ENCODE peak calls at places on chromosomes 1 and 21, in ten cellular contexts. W is adrenal gland; M is gastrocnemius medialis; R is GM23248; A is mammary epithelial cell; J is effector memory CD4-positive, alpha-beta T cell; K is brain microvascular endothelial cell; S is tibial artery; G is left ventricle myocardium inferior; X is GM23338. E is an unnamed sample.

GRCh38 chr1:200415693-200416593 is 6.1 kb upstream of the ZNF281 start:
- DNase-seq in W (peak; percentile 92), M (peak; percentile 58), R (peak; percentile 94), A (peak; percentile 94), J (no peak), K (peak; percentile 97), S (peak; percentile 86), G (no peak), X (no peak), E (no peak)

GRCh38 chr21:44817914-44818635 is at the start of gene SUMO3:
- DNase-seq in W (peak; percentile 78), M (peak; percentile 51), R (peak; percentile 91), A (peak; percentile 65), J (peak; percentile 78), K (peak; percentile 45), S (peak; percentile 89), G (peak; percentile 81), X (peak; percentile 81), E (peak; percentile 85)

GRCh38 chr1:41378999-41379740 is 17.9 kb downstream of the FOXO6 start:
- DNase-seq in W (no peak), M (no peak), R (no peak), A (no peak), J (no peak), K (no peak), S (no peak), G (no peak), X (no peak), E (no peak)

GRCh38 chr1:198187973-198188588 is 31.3 kb downstream of the NEK7 start:
- DNase-seq in W (no peak), M (no peak), R (no peak), A (no peak), J (peak; percentile 32), K (no peak), S (no peak), G (no peak), X (no peak), E (no peak)

GRCh38 chr1:113415256-113416189 is 25.2 kb downstream of the MAGI3 start:
- DNase-seq in W (no peak), M (no peak), R (peak; percentile 26), A (no peak), J (no peak), K (no peak), S (no peak), G (no peak), X (no peak), E (no peak)

GRCh38 chr1:232352956-232353355 is 277.0 kb downstream of the SIPA1L2 start:
- DNase-seq in W (no peak), M (no peak), R (no peak), A (no peak), J (no peak), K (no peak), S (no peak), G (no peak), X (no peak), E (no peak)

GRCh38 chr1:169890761-169891538 is 2.7 kb downstream of the SCYL3 start:
- DNase-seq in W (no peak), M (no peak), R (no peak), A (peak; percentile 58), J (peak; percentile 36), K (no peak), S (no peak), G (no peak), X (peak; percentile 16), E (no peak)

GRCh38 chr1:2163205-2163604 is 31.4 kb downstream of the FAAP20 start:
- DNase-seq in W (no peak), M (no peak), R (no peak), A (no peak), J (no peak), K (no peak), S (no peak), G (no peak), X (no peak), E (no peak)

GRCh38 chr1:29355375-29355774 is 119.1 kb downstream of the PTPRU start:
- DNase-seq in W (no peak), M (no peak), R (no peak), A (no peak), J (no peak), K (no peak), S (no peak), G (no peak), X (no peak), E (no peak)

GRCh38 chr1:78071696-78072095 is 25.9 kb downstream of the GIPC2 start:
- DNase-seq in W (no peak), M (no peak), R (peak; percentile 15), A (peak; percentile 85), J (no peak), K (no peak), S (no peak), G (no peak), X (no peak), E (no peak)

GRCh38 chr1:51048670-51049069 is 53.4 kb upstream of the C1orf185 start:
- DNase-seq in W (peak; percentile 29), M (no peak), R (no peak), A (no peak), J (no peak), K (no peak), S (no peak), G (no peak), X (no peak), E (no peak)

GRCh38 chr1:5119496-5120234 is 465.3 kb downstream of the AJAP1 start:
- DNase-seq in W (peak; percentile 48), M (no peak), R (no peak), A (no peak), J (no peak), K (no peak), S (no peak), G (no peak), X (no peak), E (no peak)

DNA sequence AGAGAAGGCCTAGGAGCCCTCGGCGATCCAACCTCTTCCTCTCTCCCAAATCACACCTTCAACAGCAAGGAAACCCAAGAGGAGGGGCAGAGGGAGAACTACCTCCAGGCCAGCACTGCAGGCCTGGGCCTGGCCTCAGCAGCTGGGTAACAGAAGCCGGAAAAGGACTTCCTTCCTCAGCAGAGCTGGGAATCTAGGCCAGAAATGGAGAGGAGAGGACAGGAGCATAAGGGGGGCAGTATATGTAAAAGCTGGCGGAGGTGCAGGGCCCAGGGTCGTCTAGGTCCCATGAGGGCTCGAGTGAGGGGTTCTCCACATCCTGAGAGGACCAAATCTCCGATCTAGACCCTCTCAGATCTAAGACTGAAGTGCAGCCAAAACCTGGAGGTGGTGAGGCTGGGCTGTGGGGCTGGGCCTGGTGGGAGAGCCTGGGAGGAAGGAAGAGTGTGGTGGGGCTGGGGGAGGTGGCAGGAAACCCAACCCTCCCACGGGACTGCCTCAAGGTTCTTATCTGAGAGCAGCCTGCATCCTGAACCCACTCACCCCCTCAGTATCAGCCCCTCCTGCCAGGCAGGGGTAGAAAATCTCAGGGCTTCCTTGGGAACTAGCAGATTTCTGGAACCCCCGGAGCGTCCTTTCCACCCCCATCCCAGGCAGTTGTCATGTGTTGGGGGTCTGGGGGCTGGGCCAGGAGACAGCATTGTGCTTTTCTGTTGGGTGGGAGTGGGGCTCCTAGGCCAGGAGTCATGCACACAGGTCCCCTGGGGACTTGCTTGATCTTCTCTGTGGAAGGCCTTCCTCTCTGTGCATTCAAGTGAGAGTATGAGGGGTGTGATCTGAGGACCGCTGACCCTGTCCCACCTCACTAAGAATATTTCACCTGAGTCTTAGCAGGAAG is 33.0 kb downstream of the PIK3C2B start:
- DNase-seq in W (peak; percentile 35), M (no peak), R (no peak), A (no peak), J (peak; percentile 34), K (no peak), S (no peak), G (peak; percentile 52), X (no peak), E (no peak)
- H3K4me3 ChIP-seq in W (no peak overlapping the region), M (no peak overlapping the region), R (no peak overlapping the region), A (no peak overlapping the region), J (peak overlapping the region; percentile 10), K (no peak overlapping the region), S (no peak overlapping the region), G (peak overlapping the region; percentile 19), X (no peak overlapping the region), E (no peak overlapping the region)

GRCh38 chr21:14284439-14284838 is 68.5 kb downstream of the RBM11 start:
- DNase-seq in W (no peak), M (no peak), R (no peak), A (no peak), J (no peak), K (no peak), S (no peak), G (no peak), X (no peak), E (no peak)
- H3K27ac ChIP-seq in W (no peak overlapping the region), M (no peak overlapping the region), R (no peak overlapping the region), A (no peak overlapping the region), J (no peak overlapping the region), K (no peak overlapping the region), S (no peak overlapping the region), G (no peak overlapping the region), X (no peak overlapping the region), E (no peak overlapping the region)

GRCh38 chr1:163914785-163915413 is 593.1 kb downstream of the NUF2 start:
- DNase-seq in W (no peak), M (no peak), R (no peak), A (no peak), J (no peak), K (no peak), S (no peak), G (no peak), X (no peak), E (no peak)

DNA sequence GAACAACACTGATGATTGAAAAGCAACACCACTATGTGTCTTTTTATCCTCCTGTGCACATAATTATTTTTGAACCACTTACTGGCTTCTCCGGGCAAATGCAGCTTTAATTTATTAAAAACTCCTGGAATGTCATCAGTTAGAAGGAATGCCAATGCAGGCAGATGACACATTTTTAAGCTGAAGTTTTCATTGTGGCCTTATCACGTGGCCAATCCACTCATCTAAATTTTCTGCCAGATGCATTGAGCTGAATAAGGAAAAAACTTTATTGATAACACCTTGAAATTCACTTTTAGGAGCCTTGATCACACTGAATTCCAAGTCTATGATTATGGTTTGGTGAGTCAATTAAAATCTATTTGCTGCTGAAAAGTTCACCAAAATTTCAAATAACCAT is 590.7 kb downstream of the NUF2 start:
- DNase-seq in W (no peak), M (no peak), R (peak; percentile 74), A (no peak), J (no peak), K (no peak), S (no peak), G (no peak), X (no peak), E (no peak)
- H3K4me3 ChIP-seq in W (no peak overlapping the region), M (no peak overlapping the region), R (no peak overlapping the region), A (no peak overlapping the region), J (no peak overlapping the region), K (no peak overlapping the region), S (no peak overlapping the region), G (no peak overlapping the region), X (no peak overlapping the region), E (no peak overlapping the region)

DNA sequence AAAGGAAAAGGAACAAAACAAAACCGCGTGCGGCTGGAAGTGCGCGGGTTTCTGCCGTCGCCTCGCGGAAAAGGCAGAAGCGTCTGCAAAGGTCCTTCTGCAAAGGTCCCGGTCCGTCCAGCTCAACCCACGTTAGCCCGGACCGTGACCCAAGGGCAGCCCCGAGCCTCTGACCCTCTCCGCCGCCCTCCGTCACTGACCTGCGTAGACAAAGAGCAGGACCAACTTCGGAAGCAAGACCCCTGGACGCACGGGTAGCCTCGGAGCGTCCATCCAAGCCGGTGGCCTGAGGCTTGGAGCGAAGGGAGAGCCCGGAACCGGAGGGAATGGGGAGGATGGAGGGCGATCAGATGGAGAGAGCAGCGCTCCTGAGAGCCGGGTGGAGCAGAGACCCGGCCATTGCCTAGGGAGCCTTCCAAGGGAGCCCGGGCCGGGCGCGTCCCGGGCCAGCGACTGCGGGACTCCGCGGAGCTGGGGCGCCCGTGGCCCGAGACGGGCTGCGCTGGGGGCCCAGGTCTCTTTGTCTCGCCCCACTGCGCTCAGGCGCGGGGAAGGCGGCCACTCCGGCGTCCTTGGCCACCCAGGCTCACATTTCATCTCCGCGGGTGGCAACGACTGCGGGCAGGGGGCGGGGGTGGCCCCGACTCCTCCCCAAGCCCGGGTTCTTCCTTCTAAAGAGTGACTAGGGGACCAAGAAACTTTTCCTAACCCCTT is at the start of gene CYYR1:
- DNase-seq in W (peak; percentile 58), M (no peak), R (peak; percentile 23), A (peak; percentile 22), J (no peak), K (no peak), S (no peak), G (peak; percentile 29), X (peak; percentile 84), E (no peak)
- H3K27ac ChIP-seq in W (peak within 1 kb of the TSS; percentile 87), M (peak within 1 kb of the TSS; percentile 65), R (no peak within 1 kb of the TSS), A (no peak within 1 kb of the TSS), J (no peak within 1 kb of the TSS), K (no peak within 1 kb of the TSS), S (no peak within 1 kb of the TSS), G (peak within 1 kb of the TSS; percentile 92), X (peak within 1 kb of the TSS; percentile 60), E (peak within 1 kb of the TSS; percentile 56)

E was measured in coronary artery.